ENCODE peak calls at places on chromosome 9, in eight cellular contexts. M is omental fat pad, X is tibial artery, Q is RWPE1, N is psoas muscle, S is WTC11, F is mesothelial cell of epicardium, Y is left ventricle myocardium inferior. H is an unnamed sample.
A peak's percentile ranks its signal among the peaks of the same experiment; 100 is the strongest.

GRCh38 chr9:69719368-69719767 is 40.4 kb downstream of the PTAR1 start:
- DNase-seq in X (no peak), S (no peak), N (no peak), F (no peak), M (no peak), Y (no peak), Q (no peak), H (no peak)

GRCh38 chr9:35904966-35905781 is 828 bp upstream of the HRCT1 start:
- DNase-seq in Q (peak; percentile 36), F (no peak), Y (no peak), M (no peak), X (peak; percentile 80), N (no peak), S (no peak), H (no peak)

GRCh38 chr9:109582386-109582785 is 84.3 kb upstream of the PTPN3 start:
- DNase-seq in Q (no peak), S (no peak), N (no peak), F (no peak), M (no peak), X (no peak), Y (no peak), H (no peak)

GRCh38 chr9:20604561-20604960 is 17.7 kb downstream of the MLLT3 start:
- DNase-seq in Y (no peak), M (no peak), X (no peak), S (no peak), Q (no peak), F (no peak), N (no peak), H (no peak)

GRCh38 chr9:128505414-128505765 is 871 bp downstream of the GLE1 start:
- DNase-seq in N (no peak), Q (no peak), X (peak; percentile 3), F (no peak), M (no peak), S (no peak), Y (no peak), H (no peak)

GRCh38 chr9:137811283-137811870 is 66.2 kb upstream of the CACNA1B start:
- DNase-seq in F (no peak), M (no peak), X (no peak), S (no peak), N (no peak), Q (no peak), Y (no peak), H (no peak)

GRCh38 chr9:36924071-36924470 is 110.0 kb downstream of the PAX5 start:
- DNase-seq in M (no peak), Q (peak; percentile 96), Y (no peak), N (no peak), F (no peak), X (no peak), S (no peak), H (no peak)

GRCh38 chr9:111597852-111598729 is 1.4 kb downstream of the PTGR1 start:
- DNase-seq in Y (peak; percentile 67), M (no peak), S (peak; percentile 72), N (peak; percentile 72), X (peak; percentile 80), Q (peak; percentile 79), F (peak; percentile 40), H (no peak)

GRCh38 chr9:8719833-8720486 is 920.4 kb upstream of the DMAC1 start:
- DNase-seq in F (no peak), S (no peak), Y (no peak), Q (no peak), X (no peak), M (no peak), N (no peak), H (no peak)

GRCh38 chr9:95862343-95862742 is 13.1 kb upstream of the ERCC6L2 start:
- DNase-seq in Y (no peak), F (no peak), Q (no peak), N (no peak), S (no peak), M (no peak), X (no peak), H (no peak)

GRCh38 chr9:37437010-37437409 is 14.5 kb downstream of the GRHPR start:
- DNase-seq in F (no peak), S (no peak), Q (no peak), M (no peak), N (no peak), Y (no peak), X (no peak), H (no peak)

GRCh38 chr9:94717656-94718225 is 8.8 kb upstream of the AOPEP start:
- DNase-seq in X (no peak), M (no peak), N (no peak), F (no peak), Y (no peak), Q (no peak), S (no peak), H (no peak)

GRCh38 chr9:20355022-20355421 is 267.3 kb downstream of the MLLT3 start:
- DNase-seq in M (no peak), N (no peak), X (no peak), F (no peak), S (no peak), Q (peak; percentile 22), Y (no peak), H (no peak)

GRCh38 chr9:33143241-33143642 is 23.9 kb downstream of the B4GALT1 start:
- DNase-seq in Q (no peak), N (no peak), S (no peak), X (peak; percentile 24), F (no peak), Y (no peak), M (peak; percentile 20), H (peak; percentile 37)

GRCh38 chr9:127187231-127187956 is 65.0 kb upstream of the ANGPTL2 start:
- DNase-seq in N (peak; percentile 72), Q (peak; percentile 98), M (peak; percentile 40), S (no peak), Y (peak; percentile 54), F (no peak), X (peak; percentile 91), H (no peak)

GRCh38 chr9:116716441-116716840 is 29.3 kb downstream of the TRIM32 start:
- DNase-seq in M (no peak), X (no peak), N (no peak), F (no peak), Y (no peak), S (no peak), Q (no peak), H (no peak)

GRCh38 chr9:81549500-81550206 is 139.7 kb downstream of the TLE1 start:
- DNase-seq in Y (no peak), M (no peak), X (no peak), F (no peak), N (no peak), S (no peak), Q (no peak), H (no peak)

GRCh38 chr9:116873441-116873840 is 186.3 kb downstream of the TRIM32 start:
- DNase-seq in Y (no peak), M (no peak), Q (no peak), S (no peak), X (no peak), F (no peak), N (no peak), H (no peak)

GRCh38 chr9:92061184-92061583 is 54.0 kb downstream of the SPTLC1 start:
- DNase-seq in F (no peak), X (no peak), S (no peak), Q (no peak), M (no peak), Y (no peak), N (no peak), H (no peak)

GRCh38 chr9:76891874-76892273 is 14.0 kb downstream of the PRUNE2 start:
- DNase-seq in X (no peak), S (no peak), Q (no peak), F (no peak), N (no peak), M (no peak), Y (no peak), H (no peak)

GRCh38 chr9:81759680-81760215 is 70.4 kb upstream of the TLE1 start:
- DNase-seq in S (no peak), F (no peak), M (no peak), N (no peak), Q (peak; percentile 59), Y (no peak), X (no peak), H (no peak)

GRCh38 chr9:60545346-60546315 is 368.6 kb upstream of the SPATA31A5 start:
- DNase-seq in M (no peak), N (peak; percentile 6), S (no peak), Y (no peak), F (no peak), X (no peak), Q (no peak), H (no peak)

GRCh38 chr9:20760246-20760901 is 76.3 kb downstream of the FOCAD start:
- DNase-seq in Y (no peak), S (no peak), M (no peak), F (no peak), X (no peak), N (no peak), Q (no peak), H (no peak)

DNA sequence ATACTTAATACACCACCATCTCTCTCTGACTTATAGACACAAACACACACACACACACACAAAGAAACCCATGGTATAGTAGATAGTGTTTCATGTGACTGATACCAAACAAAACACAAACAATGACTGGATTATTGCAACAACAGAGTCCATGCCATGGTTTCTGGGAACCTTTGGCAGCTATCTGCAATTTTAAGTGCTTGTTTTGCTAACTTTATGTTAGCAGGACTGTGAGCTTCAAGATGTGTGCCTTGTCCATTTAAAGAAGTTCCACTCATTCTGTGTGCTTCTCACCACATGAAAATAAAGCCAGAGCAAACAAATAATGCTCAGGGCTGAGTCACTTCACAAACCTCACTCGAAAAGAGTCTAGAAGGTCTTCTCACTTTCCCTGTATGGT is 15.1 kb upstream of the LURAP1L start:
- DNase-seq in Y (no peak), F (no peak), X (no peak), N (no peak), S (no peak), Q (no peak), M (no peak), H (no peak)
- TF ChIP-seq CTCF in Y (no peak), F (no peak), X (no peak), N (no peak), S (no peak), Q (no peak), M (no peak), H (no peak)

GRCh38 chr9:71446499-71447411 is 321.6 kb downstream of the CEMIP2 start:
- DNase-seq in Q (peak; percentile 62), M (no peak), X (no peak), S (peak; percentile 88), Y (no peak), N (peak; percentile 12), F (peak; percentile 70), H (no peak)
- TF ChIP-seq CTCF in Q (no peak), M (no peak), X (no peak), S (no peak), Y (no peak), N (no peak), F (no peak), H (no peak)

GRCh38 chr9:2991292-2991691 is 147.4 kb upstream of the PUM3 start:
- DNase-seq in F (no peak), N (no peak), Q (no peak), M (no peak), S (no peak), X (no peak), Y (no peak), H (no peak)
- TF ChIP-seq CTCF in F (no peak), N (no peak), Q (no peak), M (no peak), S (no peak), X (no peak), Y (no peak), H (no peak)

DNA sequence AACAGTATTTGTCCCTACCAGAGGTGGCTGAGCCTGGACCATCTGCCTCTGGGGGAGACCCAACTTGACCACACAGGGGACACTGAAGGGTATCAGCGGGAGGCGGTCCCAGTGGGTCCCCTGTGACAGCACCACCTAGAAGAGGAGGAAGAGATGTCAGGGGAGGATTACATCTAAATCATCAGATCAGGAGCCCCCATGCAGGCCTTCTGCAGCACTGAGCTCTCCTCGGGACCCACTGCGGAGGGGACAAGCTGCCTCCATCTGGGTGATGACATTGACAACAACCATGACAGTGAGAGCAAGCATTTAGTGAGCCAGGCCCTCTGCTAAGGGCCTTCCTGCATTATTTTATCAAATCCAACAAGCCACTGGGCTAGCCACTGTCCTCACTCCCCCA is 12.3 kb downstream of the ORM2 start:
- DNase-seq in X (no peak), F (no peak), M (no peak), Q (no peak), S (no peak), N (no peak), Y (no peak), H (no peak)
- TF ChIP-seq CTCF in X (no peak), F (no peak), M (no peak), Q (no peak), S (no peak), N (no peak), Y (no peak), H (no peak)

H was measured in CD14-positive monocyte.